ENCODE peak calls at places on chromosomes 12 and 14, in five cellular contexts. U is heart right ventricle, B is lower leg skin, F is choroid plexus epithelial cell, O is kidney. A is an unnamed sample.

GRCh38 chr14:35368993-35369392 is 35.6 kb downstream of the NFKBIA start:
- DNase-seq in U (peak), O (peak), F (no peak), B (no peak), A (no peak)

GRCh38 chr12:11785722-11786121 is 136.2 kb downstream of the ETV6 start:
- DNase-seq in F (peak), B (no peak), U (no peak), O (no peak), A (no peak)

GRCh38 chr12:28963554-28963953 is 185.5 kb upstream of the FAR2 start:
- DNase-seq in U (no peak), O (no peak), B (no peak), F (peak), A (no peak)

GRCh38 chr12:87815738-87816137 is 213.5 kb downstream of the C12orf50 start:
- DNase-seq in F (peak), O (no peak), B (no peak), U (no peak), A (no peak)

GRCh38 chr12:113065126-113066007 is 8.8 kb downstream of the DTX1 start:
- DNase-seq in F (no peak), O (no peak), B (no peak), U (no peak), A (no peak)

GRCh38 chr14:61589691-61590521 is 105.4 kb upstream of the HIF1A start:
- DNase-seq in O (peak), B (no peak), U (no peak), F (no peak), A (no peak)

GRCh38 chr14:72701232-72701555 is 192.7 kb downstream of the DPF3 start:
- DNase-seq in F (no peak), B (no peak), U (no peak), O (no peak), A (no peak)

GRCh38 chr14:53567236-53567785 is 389.3 kb downstream of the BMP4 start:
- DNase-seq in O (no peak), B (no peak), F (no peak), U (no peak), A (no peak)

GRCh38 chr14:93984987-93985410 is 8.6 kb upstream of the ASB2 start:
- DNase-seq in O (no peak), U (no peak), F (peak), B (no peak), A (no peak)

GRCh38 chr14:53273671-53274072 is 120.5 kb upstream of the DDHD1 start:
- DNase-seq in F (peak), U (peak), O (no peak), B (no peak), A (no peak)

GRCh38 chr12:4293942-4294505 is 20.5 kb downstream of the CCND2 start:
- DNase-seq in U (no peak), B (no peak), O (peak), F (no peak), A (no peak)

GRCh38 chr14:100287202-100287997 is 18.8 kb downstream of the SLC25A29 start:
- DNase-seq in B (peak), U (no peak), O (peak), F (no peak), A (no peak)

GRCh38 chr12:2924019-2924418 is 33.3 kb downstream of the TULP3 start:
- DNase-seq in U (no peak), O (no peak), F (peak), B (no peak), A (no peak)

GRCh38 chr14:55399912-55400311 is 11.7 kb downstream of the ATG14 start:
- DNase-seq in U (no peak), F (peak), B (no peak), O (no peak), A (no peak)

GRCh38 chr12:119802472-119802871 is 74.6 kb downstream of the CIT start:
- DNase-seq in O (no peak), U (peak), F (peak), B (peak), A (no peak)

GRCh38 chr14:59511916-59512530 is 27.7 kb downstream of the JKAMP start:
- DNase-seq in O (no peak), F (peak), U (no peak), B (no peak), A (peak)

GRCh38 chr12:67747869-67748760 is 99.6 kb downstream of the DYRK2 start:
- DNase-seq in B (no peak), F (peak), O (no peak), U (no peak), A (no peak)

GRCh38 chr14:88995437-88996198 is 171.2 kb downstream of the TTC8 start:
- DNase-seq in U (no peak), B (no peak), O (peak), F (peak), A (no peak)

GRCh38 chr14:20499108-20499507 is 6.2 kb upstream of the RNASE10 start:
- DNase-seq in B (no peak), O (no peak), F (peak), U (no peak), A (no peak)

GRCh38 chr12:131280426-131280825 is 326.7 kb downstream of the ADGRD1 start:
- DNase-seq in O (peak), B (peak), F (no peak), U (no peak), A (no peak)

GRCh38 chr12:103806807-103807206 is 34.2 kb downstream of the NT5DC3 start:
- DNase-seq in O (no peak), B (no peak), U (no peak), F (peak), A (no peak)

GRCh38 chr12:47214771-47215170 is 135.0 kb upstream of the AMIGO2 start:
- DNase-seq in F (no peak), U (no peak), O (no peak), B (no peak), A (no peak)

GRCh38 chr14:77184396-77185092 is 2.9 kb downstream of the TMEM63C start:
- DNase-seq in B (no peak), U (no peak), F (no peak), O (no peak), A (no peak)

GRCh38 chr12:38886064-38886463 is 19.3 kb downstream of the CPNE8 start:
- DNase-seq in O (no peak), F (peak), U (no peak), B (no peak), A (no peak)

GRCh38 chr14:75864352-75864751 is 117.4 kb downstream of the TGFB3 start:
- DNase-seq in O (no peak), B (no peak), F (peak), U (no peak), A (no peak)

GRCh38 chr12:128365032-128365431 is 98.1 kb downstream of the TMEM132C start:
- DNase-seq in O (no peak), U (no peak), F (no peak), B (peak), A (no peak)

GRCh38 chr12:25283006-25283405 is 32.3 kb upstream of the KRAS start:
- DNase-seq in B (no peak), U (no peak), O (no peak), F (no peak), A (no peak)

GRCh38 chr14:54083549-54084239 is 127.1 kb upstream of the BMP4 start:
- DNase-seq in U (no peak), F (peak), B (no peak), O (no peak), A (no peak)

GRCh38 chr14:24162083-24162482 is 1.0 kb downstream of the IRF9 start:
- DNase-seq in B (no peak), F (peak), U (no peak), O (peak), A (no peak)

GRCh38 chr12:49838973-49839633 is 3.8 kb downstream of the BCDIN3D start:
- DNase-seq in B (peak), U (no peak), O (no peak), F (peak), A (peak)

GRCh38 chr12:46303039-46303666 is 34.3 kb upstream of the SLC38A1 start:
- DNase-seq in O (no peak), B (no peak), U (no peak), F (peak), A (peak)

GRCh38 chr14:25371053-25371452 is 321.1 kb upstream of the STXBP6 start:
- DNase-seq in U (no peak), F (no peak), B (no peak), O (no peak), A (no peak)

GRCh38 chr12:31890295-31891285 is 68.6 kb upstream of the RESF1 start:
- DNase-seq in B (peak), U (no peak), F (peak), O (no peak), A (no peak)

GRCh38 chr12:55885113-55885512 is 42.4 kb upstream of the MMP19 start:
- DNase-seq in B (no peak), U (no peak), F (no peak), O (no peak), A (no peak)

GRCh38 chr12:70535896-70536374 is 101.3 kb downstream of the PTPRB start:
- DNase-seq in U (no peak), F (no peak), B (no peak), O (no peak), A (no peak)

GRCh38 chr12:132170637-132171292 is 26.5 kb downstream of the NOC4L start:
- DNase-seq in B (no peak), F (no peak), O (peak), U (peak), A (no peak)

GRCh38 chr12:93682846-93683261 is 5.7 kb downstream of the CRADD start:
- DNase-seq in O (no peak), B (no peak), U (peak), F (no peak), A (no peak)

DNA sequence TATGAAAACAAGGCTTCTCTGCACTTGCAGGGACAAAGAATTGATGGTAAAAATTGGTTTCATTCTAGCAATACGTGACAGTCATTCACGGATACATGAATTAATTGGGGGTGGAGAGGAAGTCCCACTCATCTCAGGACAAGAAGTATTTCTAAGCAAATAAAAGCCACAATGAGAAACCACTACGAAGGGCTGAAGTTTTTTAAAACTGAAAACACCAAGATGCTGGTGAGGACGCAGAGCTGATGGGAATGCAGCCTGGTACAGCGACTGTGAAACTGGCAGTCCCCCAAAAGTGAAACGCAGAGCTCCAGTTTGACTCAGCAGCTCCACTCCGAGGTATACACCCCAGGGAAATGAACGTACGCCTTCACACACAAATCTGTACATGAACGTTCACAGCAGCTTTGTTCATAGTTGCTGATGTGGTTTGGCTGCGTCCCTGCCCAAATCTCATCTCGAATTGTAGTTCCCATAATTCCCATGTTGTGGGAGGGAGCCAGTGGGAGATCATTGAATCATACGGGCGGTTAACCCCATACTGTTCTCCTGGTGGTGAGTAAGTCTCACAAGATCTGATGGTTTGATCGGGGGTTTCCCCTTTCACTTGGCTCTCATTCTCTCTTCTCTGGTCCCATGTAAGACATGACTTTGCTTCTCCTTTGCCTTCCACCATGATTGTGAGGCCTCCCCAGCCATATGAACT is 89.0 kb downstream of the SCARB1 start:
- DNase-seq in F (peak), U (no peak), O (no peak), B (no peak), A (peak)
- TF ChIP-seq CTCF in F (peak), U (peak), O (no peak), B (no peak), A (no peak)

GRCh38 chr12:52380271-52380694 is 5.2 kb downstream of the KRT84 start:
- DNase-seq in B (no peak), O (no peak), F (peak), U (peak), A (no peak)
- TF ChIP-seq CTCF in B (no peak), O (peak), F (peak), U (peak), A (peak)

GRCh38 chr14:106166650-106167204 is 640.3 kb downstream of the TMEM121 start:
- DNase-seq in F (no peak), U (no peak), O (no peak), B (no peak), A (no peak)

GRCh38 chr14:106166232-106166631 is 639.8 kb downstream of the TMEM121 start:
- DNase-seq in F (no peak), U (no peak), B (no peak), O (no peak), A (no peak)

DNA sequence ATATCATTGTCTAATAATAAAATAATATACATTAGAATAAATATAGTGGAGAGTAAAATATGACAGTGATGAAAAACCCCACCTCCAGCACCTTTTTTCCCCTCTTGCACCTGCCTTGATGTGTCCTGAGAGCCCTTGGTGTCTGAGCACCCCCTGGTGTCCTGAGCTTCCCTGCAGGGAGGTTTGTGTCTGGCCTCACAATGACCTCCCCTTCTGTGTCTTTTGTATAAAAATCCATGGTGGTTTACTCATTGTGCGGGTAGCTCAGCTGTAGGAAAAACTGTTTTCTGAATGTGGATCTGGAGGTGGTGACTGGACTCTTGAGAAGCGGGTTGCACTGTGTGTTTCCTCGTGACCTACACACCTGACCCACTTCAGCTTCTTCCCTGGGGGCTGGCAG is 636.9 kb downstream of the TMEM121 start:
- DNase-seq in B (no peak), U (no peak), F (no peak), O (no peak), A (no peak)
- TF ChIP-seq CTCF in B (no peak), U (no peak), F (no peak), O (no peak), A (no peak)

DNA sequence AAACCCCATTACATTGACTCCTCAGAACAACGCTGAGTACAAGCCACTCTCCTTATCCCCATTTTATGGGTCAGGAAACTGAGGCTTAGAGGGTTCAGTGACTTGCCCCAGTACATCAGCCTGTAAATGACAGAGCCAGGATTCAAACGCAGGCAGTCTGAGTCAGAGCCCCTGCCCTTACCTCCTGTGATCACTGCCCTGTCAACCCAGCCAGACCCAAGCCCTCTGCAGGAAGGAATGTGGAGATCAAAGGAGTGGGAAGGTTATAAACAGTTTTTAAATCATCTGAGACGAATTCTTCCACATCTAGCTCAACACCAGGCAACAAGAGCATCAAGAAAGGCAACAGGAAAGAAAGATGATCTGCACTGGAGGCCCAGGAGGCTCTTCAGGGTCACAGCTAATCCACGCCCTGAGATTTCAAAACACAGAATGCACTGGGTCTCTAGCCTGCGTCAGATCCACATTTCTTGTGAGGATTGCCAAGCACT is 38.5 kb downstream of the SPTB start:
- DNase-seq in O (no peak), F (peak), B (peak), U (no peak), A (no peak)
- TF ChIP-seq CTCF in O (peak), F (peak), B (no peak), U (peak), A (no peak)

DNA sequence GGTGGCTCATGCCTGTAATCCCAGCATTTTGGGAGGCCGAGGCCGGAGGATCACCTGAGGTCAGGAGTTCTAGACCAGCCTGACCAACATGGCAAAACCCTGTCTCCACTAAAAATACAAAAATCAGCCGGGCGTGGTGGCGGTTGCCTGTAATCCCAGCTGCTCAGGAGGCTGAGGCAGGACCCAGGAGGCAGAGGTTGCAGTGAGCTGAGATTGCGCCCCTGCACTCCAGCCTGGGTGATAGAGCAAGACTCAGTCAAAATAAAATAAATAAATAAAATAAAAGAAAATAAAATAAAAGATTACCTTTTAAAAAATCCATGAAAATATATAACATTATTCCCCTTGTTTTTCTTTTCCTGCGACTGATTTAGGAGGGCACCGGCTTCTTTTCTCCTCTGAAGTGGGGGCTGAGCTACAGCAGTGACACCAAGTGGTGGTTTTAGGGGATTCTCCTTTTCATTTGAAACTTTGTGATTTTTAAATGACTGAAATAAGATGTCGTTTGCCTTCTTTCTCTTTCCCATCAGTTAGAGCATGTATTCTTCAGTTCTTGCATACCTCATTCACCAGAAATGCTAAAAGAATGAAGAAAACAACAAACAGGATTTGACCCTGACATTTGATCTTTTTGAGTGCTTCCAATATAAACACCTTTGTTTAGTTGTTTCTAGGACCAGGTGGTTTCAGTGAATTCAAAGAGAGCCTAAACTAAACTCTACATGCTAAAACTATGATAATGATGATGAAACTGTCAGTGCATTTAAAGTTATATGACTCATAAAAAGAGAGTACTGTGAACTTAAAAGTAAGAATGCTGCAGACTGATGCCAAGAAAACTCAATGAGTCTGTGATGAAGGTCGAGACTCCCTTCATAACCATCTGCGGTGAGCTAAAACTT is 22.6 kb upstream of the PKP2 start:
- DNase-seq in U (no peak), F (peak), O (no peak), B (no peak), A (no peak)
- TF ChIP-seq CTCF in U (peak), F (peak), O (peak), B (no peak), A (peak)

DNA sequence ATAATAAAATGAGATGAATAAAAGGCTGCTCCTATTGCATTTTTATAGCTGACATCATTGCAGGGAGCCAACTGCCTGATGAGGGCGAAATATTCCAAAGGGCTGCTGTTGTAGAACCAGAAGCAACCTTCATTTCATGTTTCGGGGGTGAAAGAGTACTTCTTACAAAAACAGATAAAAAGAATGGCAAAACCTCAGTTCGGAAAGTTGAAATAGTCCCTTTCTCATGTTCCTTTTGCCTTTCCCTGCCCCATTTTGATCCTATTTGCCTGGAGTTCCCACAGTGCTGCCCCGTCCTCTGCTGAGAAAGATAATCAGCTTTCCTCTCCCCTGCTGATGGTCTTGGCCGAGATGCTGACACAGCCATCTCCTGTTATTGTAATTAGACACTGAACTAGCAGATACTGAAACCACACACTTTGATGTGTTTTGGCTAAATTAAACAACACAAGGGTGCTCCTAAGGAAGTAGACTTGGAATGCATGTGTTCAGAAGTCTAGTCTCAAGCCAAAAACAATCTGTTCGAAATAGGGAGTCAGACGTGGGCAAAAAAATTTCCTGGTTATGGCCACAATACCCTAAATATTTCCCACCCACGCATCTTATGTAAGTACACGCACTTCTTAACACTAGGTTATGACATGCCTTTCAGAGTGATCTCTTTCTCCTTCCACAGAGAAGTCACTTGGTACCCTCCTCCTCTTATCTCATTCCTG is 117.2 kb downstream of the PPM1H start:
- DNase-seq in O (no peak), U (no peak), F (peak), B (no peak), A (no peak)
- TF ChIP-seq CTCF in O (no peak), U (no peak), F (peak), B (no peak), A (no peak)

GRCh38 chr12:60489071-60489470 is 893.2 kb downstream of the SLC16A7 start:
- DNase-seq in O (no peak), F (peak), U (no peak), B (no peak), A (no peak)

GRCh38 chr12:60498656-60499055 is 902.8 kb downstream of the SLC16A7 start:
- DNase-seq in B (no peak), F (no peak), O (no peak), U (no peak), A (no peak)

DNA sequence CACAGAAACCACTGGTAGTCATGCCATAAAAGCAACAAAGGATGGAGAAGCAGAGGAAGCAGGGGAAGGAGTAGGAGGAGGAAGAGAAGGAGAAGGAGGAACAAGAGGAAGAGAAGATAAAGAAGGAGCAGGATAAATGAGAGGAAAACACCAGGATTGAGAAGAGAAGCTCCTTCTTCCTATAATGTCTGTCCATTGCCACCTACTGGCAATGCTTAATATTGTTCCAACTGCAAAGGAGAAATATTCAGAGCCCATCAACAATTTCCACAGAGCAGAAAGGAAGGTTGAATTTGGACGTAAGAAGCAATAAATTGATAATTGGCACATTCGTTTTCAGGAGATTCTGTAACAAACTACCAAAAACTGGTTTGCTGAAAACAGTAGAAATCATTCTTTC is 898.4 kb downstream of the SLC16A7 start:
- DNase-seq in B (no peak), U (no peak), F (peak), O (no peak), A (peak)
- TF ChIP-seq CTCF in B (no peak), U (peak), F (peak), O (peak), A (peak)

GRCh38 chr14:64792871-64793560 is 86.7 kb downstream of the SPTB start:
- DNase-seq in O (no peak), F (no peak), U (no peak), B (no peak), A (no peak)
- TF ChIP-seq CTCF in O (no peak), F (no peak), U (no peak), B (no peak), A (no peak)

A was measured in GM13977.